ENCODE peak calls at places on chromosomes 12 and 14, in five cellular contexts. F is effector memory CD4-positive, alpha-beta T cell; V is T-helper 1 cell; J is epithelial cell of esophagus; O is RWPE1. D is an unnamed sample.
A peak's percentile ranks its signal among the peaks of the same experiment; 100 is the strongest.

GRCh38 chr12:101713059-101713682 is 15.7 kb downstream of the CHPT1 start:
- DNase-seq in V (no peak), J (no peak), O (no peak), F (no peak), D (no peak)

GRCh38 chr12:62779488-62779887 is 155.5 kb downstream of the PPM1H start:
- DNase-seq in O (no peak), V (no peak), J (no peak), F (no peak), D (no peak)

GRCh38 chr12:32140867-32141266 is 34.2 kb downstream of the BICD1 start:
- DNase-seq in V (no peak), O (no peak), J (no peak), F (no peak), D (no peak)

GRCh38 chr14:69615471-69616407 is 4.3 kb downstream of the SUSD6 start:
- DNase-seq in F (peak; percentile 13), V (peak; percentile 78), O (peak; percentile 26), J (peak; percentile 23), D (no peak)

GRCh38 chr12:51000245-51000644 is 25.9 kb downstream of the SLC11A2 start:
- DNase-seq in O (peak; percentile 13), J (peak; percentile 36), V (no peak), F (no peak), D (no peak)

GRCh38 chr12:8482446-8483080 is 26.8 kb downstream of the CLEC6A start:
- DNase-seq in F (no peak), O (no peak), V (no peak), J (no peak), D (no peak)

GRCh38 chr12:857611-858010 is 91.9 kb downstream of the RAD52 start:
- DNase-seq in J (peak; percentile 87), V (no peak), O (peak; percentile 76), F (no peak), D (no peak)

GRCh38 chr14:32590157-32590556 is 261.1 kb downstream of the AKAP6 start:
- DNase-seq in V (no peak), J (peak; percentile 23), F (no peak), O (no peak), D (no peak)

GRCh38 chr12:52280796-52281560 is 6.5 kb downstream of the KRT86 start:
- DNase-seq in O (peak; percentile 96), V (no peak), J (peak; percentile 90), F (no peak), D (peak; percentile 96)

D was measured in keratinocyte.